ENCODE peak calls at places on chromosome 12, in seven cellular contexts. I is kidney, S is neural progenitor cell, G is left ventricle myocardium inferior, N is heart right ventricle, P is cardiac muscle cell, U is heart left ventricle. C is an unnamed sample.
A peak's percentile ranks its signal among the peaks of the same experiment; 100 is the strongest.

GRCh38 chr12:28975564-28976340 is 173.3 kb upstream of the FAR2 start:
- DNase-seq in I (no peak), S (no peak), G (no peak), N (no peak), P (no peak), U (no peak), C (no peak)

GRCh38 chr12:74725154-74725553 is 187.5 kb downstream of the ATXN7L3B start:
- DNase-seq in I (no peak), S (no peak), G (no peak), N (no peak), P (peak; percentile 61), U (no peak), C (peak; percentile 72)

GRCh38 chr12:93581370-93581769 is 8.9 kb downstream of the SOCS2 start:
- DNase-seq in I (no peak), S (no peak), G (no peak), N (no peak), P (no peak), U (no peak), C (no peak)

GRCh38 chr12:63206908-63207307 is 55.9 kb upstream of the AVPR1A start:
- DNase-seq in I (no peak), S (no peak), G (no peak), N (no peak), P (peak; percentile 2), U (no peak), C (no peak)

GRCh38 chr12:89494411-89495231 is 30.0 kb downstream of the GALNT4 start:
- DNase-seq in I (no peak), S (no peak), G (no peak), N (no peak), P (no peak), U (no peak), C (peak; percentile 34)

GRCh38 chr12:26121323-26121740 is 3.5 kb downstream of the BHLHE41 start:
- DNase-seq in I (no peak), S (peak; percentile 24), G (no peak), N (no peak), P (no peak), U (no peak), C (no peak)

GRCh38 chr12:76201316-76201715 is 116.8 kb upstream of the NAP1L1 start:
- DNase-seq in I (no peak), S (no peak), G (no peak), N (no peak), P (no peak), U (no peak), C (no peak)

GRCh38 chr12:114562654-114563053 is 121.3 kb downstream of the TBX3 start:
- DNase-seq in I (no peak), S (no peak), G (no peak), N (no peak), P (no peak), U (no peak), C (no peak)

GRCh38 chr12:98868538-98868937 is 223.4 kb downstream of the APAF1 start:
- DNase-seq in I (no peak), S (no peak), G (no peak), N (no peak), P (no peak), U (no peak), C (no peak)

GRCh38 chr12:132222096-132222807 is 78.0 kb downstream of the NOC4L start:
- DNase-seq in I (peak; percentile 92), S (peak; percentile 55), G (no peak), N (no peak), P (peak; percentile 49), U (peak; percentile 35), C (no peak)

GRCh38 chr12:123118397-123118945 is 32.4 kb downstream of the PITPNM2 start:
- DNase-seq in I (no peak), S (no peak), G (no peak), N (no peak), P (no peak), U (no peak), C (no peak)
- H3K4me1 ChIP-seq in I (peaks cover 24% of the 10 kb centered on the region), S (no peaks in the 10 kb centered on the region), G (peaks cover 78% of the 10 kb centered on the region), N (peaks cover 58% of the 10 kb centered on the region), P (peaks cover 10% of the 10 kb centered on the region), U (peaks cover 46% of the 10 kb centered on the region), C (peaks cover 10% of the 10 kb centered on the region)

GRCh38 chr12:123149088-123149827 is 1.6 kb downstream of the PITPNM2 start:
- DNase-seq in I (no peak), S (no peak), G (no peak), N (no peak), P (peak; percentile 36), U (no peak), C (no peak)
- H3K4me3 ChIP-seq in I (peak overlapping the region; percentile 13), S (no peak overlapping the region), G (peak overlapping the region; percentile 92), N (peak overlapping the region; percentile 88), P (no peak overlapping the region), U (peak overlapping the region; percentile 90), C (peak overlapping the region; percentile 78)

GRCh38 chr12:94721173-94721572 is 70.8 kb upstream of the TMCC3 start:
- DNase-seq in I (no peak), S (no peak), G (no peak), N (no peak), P (no peak), U (no peak), C (no peak)
- H3K4me1 ChIP-seq in I (no peaks in the 10 kb centered on the region), S (peaks cover 25% of the 10 kb centered on the region), G (no peaks in the 10 kb centered on the region), N (no peaks in the 10 kb centered on the region), P (peaks cover 8% of the 10 kb centered on the region), U (no peaks in the 10 kb centered on the region), C (peaks cover 2% of the 10 kb centered on the region)

GRCh38 chr12:118334241-118334640 is 38.5 kb downstream of the TAOK3 start:
- DNase-seq in I (no peak), S (no peak), G (no peak), N (no peak), P (no peak), U (no peak), C (no peak)

GRCh38 chr12:118336123-118336522 is 36.6 kb downstream of the TAOK3 start:
- DNase-seq in I (no peak), S (no peak), G (no peak), N (no peak), P (no peak), U (no peak), C (no peak)

GRCh38 chr12:118330421-118331018 is 42.2 kb downstream of the TAOK3 start:
- DNase-seq in I (no peak), S (no peak), G (no peak), N (no peak), P (peak; percentile 46), U (no peak), C (peak; percentile 76)

GRCh38 chr12:118334939-118335567 is 37.7 kb downstream of the TAOK3 start:
- DNase-seq in I (no peak), S (no peak), G (no peak), N (no peak), P (peak; percentile 78), U (no peak), C (peak; percentile 29)

DNA sequence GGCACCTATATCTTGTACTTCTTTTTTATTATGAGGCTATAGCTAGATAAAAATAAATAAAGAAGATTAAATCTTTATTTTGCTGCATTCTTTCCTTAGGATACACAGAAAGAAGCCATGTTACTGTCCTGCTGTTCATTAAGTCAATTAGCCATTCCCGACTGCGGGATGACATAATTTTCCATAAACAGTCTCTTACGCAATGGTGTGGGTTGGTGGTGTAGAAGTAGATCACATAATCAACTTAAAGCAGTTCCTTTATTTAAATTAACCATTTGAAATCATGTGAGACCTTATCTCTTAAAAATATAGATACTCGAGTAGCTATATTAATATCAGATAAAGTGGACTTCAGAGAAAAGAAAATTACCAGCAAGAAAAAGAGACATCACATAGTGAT is 40.2 kb downstream of the TAOK3 start:
- DNase-seq in I (no peak), S (no peak), G (no peak), N (no peak), P (peak; percentile 54), U (no peak), C (no peak)
- H3K4me3 ChIP-seq in I (no peak overlapping the region), S (no peak overlapping the region), G (no peak overlapping the region), N (no peak overlapping the region), P (no peak overlapping the region), U (no peak overlapping the region), C (no peak overlapping the region)

GRCh38 chr12:8080131-8080530 is 1.9 kb upstream of the NECAP1 start:
- DNase-seq in I (no peak), S (no peak), G (no peak), N (no peak), P (no peak), U (no peak), C (no peak)
- H3K4me1 ChIP-seq in I (peaks cover 2% of the 10 kb centered on the region), S (peaks cover 8% of the 10 kb centered on the region), G (peaks cover 44% of the 10 kb centered on the region), N (peaks cover 32% of the 10 kb centered on the region), P (peaks cover 8% of the 10 kb centered on the region), U (peaks cover 25% of the 10 kb centered on the region), C (no peaks in the 10 kb centered on the region)

GRCh38 chr12:49968431-49968830 is 4.3 kb upstream of the AQP6 start:
- DNase-seq in I (no peak), S (no peak), G (no peak), N (no peak), P (no peak), U (no peak), C (no peak)

GRCh38 chr12:49967042-49967776 is 5.5 kb downstream of the AQP5 start:
- DNase-seq in I (peak; percentile 94), S (peak; percentile 88), G (peak; percentile 89), N (peak; percentile 93), P (peak; percentile 92), U (peak; percentile 95), C (peak; percentile 84)

GRCh38 chr12:49966511-49967041 is 4.9 kb downstream of the AQP5 start:
- DNase-seq in I (no peak), S (no peak), G (no peak), N (no peak), P (no peak), U (no peak), C (no peak)

GRCh38 chr12:49969027-49969426 is 3.7 kb upstream of the AQP6 start:
- DNase-seq in I (no peak), S (no peak), G (no peak), N (no peak), P (no peak), U (no peak), C (no peak)

GRCh38 chr12:49967777-49968250 is 4.9 kb upstream of the AQP6 start:
- DNase-seq in I (no peak), S (no peak), G (no peak), N (no peak), P (no peak), U (no peak), C (no peak)
- H3K4me3 ChIP-seq in I (no peak overlapping the region), S (peak overlapping the region; percentile 41), G (peak overlapping the region; percentile 60), N (peak overlapping the region; percentile 47), P (no peak overlapping the region), U (peak overlapping the region; percentile 50), C (peak overlapping the region; percentile 12)

GRCh38 chr12:113263431-113263963 is 42.2 kb downstream of the TPCN1 start:
- DNase-seq in I (no peak), S (no peak), G (no peak), N (no peak), P (no peak), U (peak; percentile 18), C (no peak)
- H3K4me1 ChIP-seq in I (peaks cover 33% of the 10 kb centered on the region), S (no peaks in the 10 kb centered on the region), G (peaks cover 62% of the 10 kb centered on the region), N (peaks cover 49% of the 10 kb centered on the region), P (no peaks in the 10 kb centered on the region), U (peaks cover 44% of the 10 kb centered on the region), C (peaks cover 5% of the 10 kb centered on the region)